ENCODE peak calls at places on chromosomes 4 and X, in seven cellular contexts. I, M, L, J, W, S and N are unnamed samples. For H3K36me3 and H3K9me3, the result is how much of the 10 kb centered on the place peaks cover.

GRCh38 chr4:120725639-120726585 is 196.6 kb downstream of the PRDM5 start:
- DNase-seq in L (no peak), M (no peak), W (no peak), J (no peak), I (no peak), S (no peak), N (no peak)

GRCh38 chr4:53378171-53378482 is 686 bp downstream of the FIP1L1 start:
- DNase-seq in I (no peak), S (no peak), J (no peak), M (no peak), W (no peak), L (no peak), N (no peak)

GRCh38 chr4:153221783-153222161 is 17.5 kb downstream of the TRIM2 start:
- DNase-seq in L (no peak), I (no peak), W (no peak), M (no peak), S (no peak), J (no peak), N (no peak)

GRCh38 chr4:74038161-74039064 is at the start of gene CXCL3:
- DNase-seq in S (no peak), M (no peak), L (peak), W (peak), J (peak), I (peak), N (peak)

GRCh38 chr4:18684932-18685331 is 663.4 kb upstream of the LCORL start:
- DNase-seq in L (no peak), I (no peak), J (no peak), M (no peak), W (no peak), S (no peak), N (no peak)

GRCh38 chr4:104494161-104494560 is 533 bp downstream of the CXXC4 start:
- DNase-seq in L (no peak), M (no peak), S (no peak), W (no peak), I (no peak), J (no peak), N (no peak)

GRCh38 chr4:117420966-117421365 is 335.6 kb upstream of the TRAM1L1 start:
- DNase-seq in S (no peak), M (no peak), L (no peak), I (no peak), J (no peak), W (no peak), N (no peak)

GRCh38 chr4:16626945-16627344 is 271.5 kb downstream of the LDB2 start:
- DNase-seq in S (no peak), J (no peak), L (no peak), W (peak), M (no peak), I (no peak), N (no peak)

GRCh38 chr4:99755223-99755944 is 61.2 kb upstream of the DAPP1 start:
- DNase-seq in S (no peak), M (no peak), I (no peak), L (no peak), J (no peak), W (peak), N (no peak)

GRCh38 chrX:16212024-16212423 is 44.7 kb downstream of the MAGEB17 start:
- DNase-seq in S (no peak), W (peak), M (no peak), I (no peak), L (no peak), J (no peak), N (no peak)

GRCh38 chrX:13837290-13837745 is 20.4 kb upstream of the GPM6B start:
- DNase-seq in L (no peak), M (no peak), I (peak), S (no peak), J (no peak), W (no peak), N (peak)

GRCh38 chrX:110327336-110327735 is 9.5 kb upstream of the AMMECR1 start:
- DNase-seq in W (no peak), M (no peak), I (no peak), L (no peak), S (no peak), J (no peak), N (no peak)

GRCh38 chr4:83378426-83378825 is 43.8 kb upstream of the HPSE start:
- DNase-seq in J (no peak), I (no peak), S (peak), W (no peak), M (no peak), L (no peak), N (no peak)

GRCh38 chr4:155952546-155952945 is 1.1 kb downstream of the CTSO start:
- DNase-seq in L (no peak), M (no peak), I (no peak), S (no peak), W (peak), J (no peak), N (no peak)

GRCh38 chr4:38230121-38230728 is 270.0 kb downstream of the PTTG2 start:
- DNase-seq in S (no peak), M (no peak), L (peak), W (no peak), J (no peak), I (no peak), N (no peak)

GRCh38 chr4:5824635-5825034 is 68.3 kb downstream of the CRMP1 start:
- DNase-seq in W (peak), J (no peak), M (no peak), S (no peak), L (no peak), I (peak), N (peak)

GRCh38 chr4:42578187-42578586 is 78.7 kb downstream of the ATP8A1 start:
- DNase-seq in W (no peak), M (no peak), S (no peak), L (no peak), J (no peak), I (no peak), N (no peak)

GRCh38 chrX:67612231-67612630 is 68.4 kb downstream of the AR start:
- DNase-seq in M (no peak), W (peak), S (no peak), I (no peak), L (no peak), J (no peak), N (no peak)

GRCh38 chrX:45295587-45295986 is 94.9 kb upstream of the DIPK2B start:
- DNase-seq in W (peak), L (peak), I (no peak), J (no peak), S (no peak), M (no peak), N (peak)

GRCh38 chrX:101260435-101260834 is 30.7 kb downstream of the TAF7L start:
- DNase-seq in L (no peak), S (no peak), J (no peak), I (peak), W (no peak), M (no peak), N (no peak)

GRCh38 chrX:149871940-149872339 is 9.0 kb upstream of the MAGEA8 start:
- DNase-seq in I (peak), J (no peak), L (peak), S (peak), M (peak), W (no peak), N (peak)

GRCh38 chr4:150119492-150119891 is 41.2 kb downstream of the DCLK2 start:
- DNase-seq in L (no peak), W (peak), J (no peak), M (no peak), I (no peak), S (no peak), N (no peak)

GRCh38 chrX:73127700-73128241 is 48.5 kb upstream of the PABPC1L2A start:
- DNase-seq in I (peak), J (peak), L (no peak), M (no peak), W (no peak), S (peak), N (no peak)

GRCh38 chr4:85967872-85968271 is 392.0 kb downstream of the MAPK10 start:
- DNase-seq in L (no peak), M (no peak), J (no peak), W (peak), S (no peak), I (no peak), N (no peak)

GRCh38 chr4:44194365-44194764 is 254.2 kb downstream of the KCTD8 start:
- DNase-seq in I (no peak), S (no peak), W (no peak), M (no peak), J (no peak), L (no peak), N (no peak)

GRCh38 chr4:166143227-166143626 is 270.2 kb downstream of the TLL1 start:
- DNase-seq in I (no peak), S (no peak), L (no peak), W (no peak), J (no peak), M (no peak), N (no peak)

GRCh38 chrX:25001808-25002657 is 13.7 kb downstream of the ARX start:
- DNase-seq in M (no peak), I (peak), S (no peak), W (no peak), L (no peak), J (no peak), N (no peak)

GRCh38 chrX:150841466-150842197 is 56.8 kb downstream of the CD99L2 start:
- DNase-seq in J (no peak), I (no peak), L (no peak), M (no peak), S (no peak), W (peak), N (no peak)

GRCh38 chrX:40646489-40647306 is 663 bp downstream of the CXorf38 start:
- DNase-seq in I (no peak), S (no peak), J (peak), M (no peak), W (peak), L (peak), N (peak)

GRCh38 chr4:128787509-128788311 is 21.8 kb upstream of the JADE1 start:
- DNase-seq in S (no peak), M (no peak), L (no peak), W (peak), J (no peak), I (no peak), N (no peak)

GRCh38 chr4:106614446-106614845 is 245.9 kb upstream of the GIMD1 start:
- DNase-seq in L (no peak), J (no peak), I (no peak), M (no peak), S (no peak), W (peak), N (no peak)

GRCh38 chrX:53284684-53285447 is 3.5 kb upstream of the IQSEC2 start:
- DNase-seq in M (no peak), L (peak), I (peak), S (peak), J (peak), W (peak), N (peak)

GRCh38 chr4:168928346-168928745 is 81.7 kb downstream of the CBR4 start:
- DNase-seq in W (no peak), I (no peak), S (no peak), J (no peak), M (no peak), L (no peak), N (no peak)
- H3K36me3 ChIP-seq in W (under half), I (half or more), S (under half), J (under half), M (under half), L (under half), N (under half)

DNA sequence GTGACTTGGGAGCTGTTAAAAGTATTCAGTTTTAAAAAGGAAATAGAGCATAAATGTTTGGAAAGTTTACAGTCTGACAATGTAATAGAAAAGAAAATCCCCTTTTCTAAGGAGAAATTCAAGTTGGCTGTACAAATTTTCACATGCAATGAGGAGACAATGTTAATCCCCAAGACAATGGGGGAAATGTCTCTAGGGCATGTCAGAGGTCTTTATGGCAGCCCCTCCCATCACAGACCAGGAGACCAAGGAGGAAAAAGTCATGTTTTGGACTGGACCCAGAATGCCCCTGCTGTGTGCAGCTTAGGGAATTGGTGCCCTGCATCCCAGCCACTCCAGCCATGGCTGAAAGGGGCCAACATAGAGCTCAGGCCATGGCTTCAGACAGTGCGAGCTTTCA is 831.1 kb upstream of the ADGRL3 start:
- DNase-seq in J (no peak), L (no peak), I (no peak), S (no peak), W (no peak), M (no peak), N (peak)
- H3K9me3 ChIP-seq in J (under half), L (under half), I (under half), S (under half), W (under half), M (under half), N (under half)

GRCh38 chrX:54564942-54565341 is 34.9 kb downstream of the GNL3L start:
- DNase-seq in S (no peak), I (no peak), L (no peak), M (no peak), J (no peak), W (peak), N (no peak)
- H3K36me3 ChIP-seq in S (under half), I (under half), L (under half), M (under half), J (under half), W (under half), N (under half)

DNA sequence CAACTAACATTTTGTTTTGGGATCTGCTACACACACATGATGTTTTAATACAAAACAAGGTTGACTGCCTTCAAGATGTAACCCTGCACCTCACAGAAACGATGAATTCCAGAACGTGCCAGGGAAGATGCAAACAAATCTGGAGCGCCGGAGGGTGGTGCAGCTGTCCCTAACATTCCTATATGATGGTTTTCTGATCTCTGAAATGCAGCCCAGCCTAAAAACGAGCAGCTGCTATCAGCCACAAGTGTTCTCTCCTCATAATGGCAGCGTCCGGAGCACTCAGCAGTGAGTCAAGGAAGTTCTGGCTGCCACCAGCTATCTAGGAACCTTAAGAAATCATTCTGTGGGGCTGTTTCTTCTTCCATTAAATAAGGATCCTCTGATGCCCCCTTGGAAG is 333.4 kb downstream of the NR3C2 start:
- DNase-seq in J (no peak), L (no peak), I (no peak), W (no peak), M (no peak), S (no peak), N (no peak)
- H3K9me3 ChIP-seq in J (under half), L (under half), I (under half), W (under half), M (under half), S (under half), N (under half)

GRCh38 chr4:48543796-48544195 is 53.7 kb downstream of the ZAR1 start:
- DNase-seq in I (no peak), M (no peak), L (no peak), S (no peak), W (peak), J (no peak), N (no peak)
- H3K36me3 ChIP-seq in I (half or more), M (half or more), L (under half), S (half or more), W (under half), J (half or more), N (under half)

DNA sequence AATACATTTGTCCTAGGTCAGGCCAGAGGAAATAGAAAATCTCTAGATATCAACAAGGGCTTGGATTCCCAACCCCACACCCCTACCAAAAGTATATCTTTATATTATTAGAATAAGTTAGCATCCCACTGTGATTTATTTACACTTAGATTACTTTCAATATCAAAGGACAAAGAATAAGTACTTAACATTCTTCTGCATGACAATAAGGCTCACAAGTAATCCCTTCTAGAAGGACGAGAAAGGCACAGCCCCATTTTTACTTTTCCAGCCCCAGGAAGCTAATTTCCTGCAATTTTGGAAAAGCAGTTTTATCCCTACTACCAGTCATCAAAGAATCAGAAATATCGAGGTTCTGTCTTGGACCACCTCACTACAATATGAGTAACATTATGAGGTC is 14.1 kb upstream of the SLITRK2 start:
- DNase-seq in W (no peak), I (no peak), L (no peak), J (no peak), M (no peak), S (no peak), N (peak)
- H3K9me3 ChIP-seq in W (under half), I (under half), L (under half), J (under half), M (under half), S (under half), N (under half)

GRCh38 chr4:7021355-7021754 is 21.8 kb upstream of the TADA2B start:
- DNase-seq in W (no peak), I (no peak), M (no peak), J (no peak), S (no peak), L (no peak), N (no peak)
- H3K36me3 ChIP-seq in W (under half), I (half or more), M (half or more), J (half or more), S (under half), L (under half), N (half or more)

GRCh38 chrX:154602226-154602625 is 16.9 kb downstream of the CTAG1B start:
- DNase-seq in S (no peak), M (no peak), W (no peak), I (no peak), J (no peak), L (no peak), N (no peak)
- H3K9me3 ChIP-seq in S (under half), M (under half), W (under half), I (under half), J (under half), L (under half), N (under half)

DNA sequence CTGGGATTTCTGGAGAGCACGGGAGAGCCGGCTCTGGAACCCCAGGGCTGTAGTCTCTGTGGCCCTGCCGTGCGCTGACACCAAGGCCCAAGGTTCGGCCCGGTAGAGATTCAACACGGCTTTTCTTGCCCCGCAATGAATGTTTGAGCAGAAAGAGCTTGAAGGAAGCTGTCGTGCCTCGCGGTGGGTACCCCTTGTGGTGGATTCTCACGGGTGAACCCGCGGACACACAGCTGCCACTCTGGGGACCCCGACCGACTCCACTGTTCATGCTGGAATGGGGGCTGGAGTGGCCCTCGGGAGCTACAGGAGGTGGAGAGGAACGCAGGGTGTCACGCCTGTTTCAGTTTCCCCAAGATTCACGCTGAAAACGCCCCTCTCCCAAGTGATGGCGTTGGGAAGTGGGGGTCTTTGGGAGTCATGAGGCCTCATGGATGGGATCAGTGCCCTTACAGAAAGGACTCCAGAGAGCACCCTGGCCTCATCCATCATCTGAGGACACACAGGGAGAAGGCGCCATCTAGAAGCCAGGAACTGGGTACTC is 6.6 kb downstream of the SLC25A6 start:
- DNase-seq in J (peak), L (no peak), W (no peak), I (peak), S (no peak), M (no peak), N (no peak)
- H3K36me3 ChIP-seq in J (half or more), L (under half), W (half or more), I (half or more), S (half or more), M (half or more), N (half or more)

GRCh38 chrX:143081231-143081630 is 55.5 kb downstream of the SPANXN4 start:
- DNase-seq in M (no peak), S (no peak), J (no peak), I (no peak), L (no peak), W (no peak), N (no peak)
- H3K9me3 ChIP-seq in M (under half), S (under half), J (under half), I (under half), L (under half), W (under half), N (under half)